ENCODE peak calls at places on chromosomes 16 and 17, in five cellular contexts. One of them, this sample, is unnamed.

GRCh38 chr16:27676807-27677206 is 126.9 kb downstream of the KATNIP start:
- DNase-seq in GM23338: no peak
- DNase-seq in ascending aorta: no peak
- DNase-seq in PC-3: peak
- DNase-seq in A549: no peak
- DNase-seq in this sample: no peak

GRCh38 chr16:24511174-24511573 is 28.2 kb upstream of the RBBP6 start:
- DNase-seq in GM23338: no peak
- DNase-seq in ascending aorta: no peak
- DNase-seq in PC-3: no peak
- DNase-seq in A549: no peak
- DNase-seq in this sample: no peak

GRCh38 chr17:82977586-82977985 is 101.8 kb upstream of the METRNL start:
- DNase-seq in GM23338: no peak
- DNase-seq in ascending aorta: no peak
- DNase-seq in PC-3: no peak
- DNase-seq in A549: no peak
- DNase-seq in this sample: no peak

GRCh38 chr17:35578929-35579448 is 618 bp upstream of the PEX12 start:
- DNase-seq in GM23338: no peak
- DNase-seq in ascending aorta: no peak
- DNase-seq in PC-3: no peak
- DNase-seq in A549: no peak
- DNase-seq in this sample: peak

GRCh38 chr17:75755990-75756389 is 9.0 kb downstream of the GALK1 start:
- DNase-seq in GM23338: no peak
- DNase-seq in ascending aorta: no peak
- DNase-seq in PC-3: no peak
- DNase-seq in A549: no peak
- DNase-seq in this sample: no peak

GRCh38 chr16:81842564-81843242 is 63.6 kb downstream of the PLCG2 start:
- DNase-seq in GM23338: peak
- DNase-seq in ascending aorta: no peak
- DNase-seq in PC-3: no peak
- DNase-seq in A549: no peak
- DNase-seq in this sample: no peak

GRCh38 chr16:63922563-63922962 is 1199.3 kb downstream of the CDH11 start:
- DNase-seq in GM23338: no peak
- DNase-seq in ascending aorta: no peak
- DNase-seq in PC-3: no peak
- DNase-seq in A549: no peak
- DNase-seq in this sample: no peak

GRCh38 chr16:19008770-19009169 is 25.0 kb downstream of the TMC7 start:
- DNase-seq in GM23338: no peak
- DNase-seq in ascending aorta: no peak
- DNase-seq in PC-3: no peak
- DNase-seq in A549: no peak
- DNase-seq in this sample: no peak

GRCh38 chr16:85261657-85262557 is 149.6 kb upstream of the CIBAR2 start:
- DNase-seq in GM23338: no peak
- DNase-seq in ascending aorta: no peak
- DNase-seq in PC-3: no peak
- DNase-seq in A549: no peak
- DNase-seq in this sample: no peak

GRCh38 chr16:6835516-6835915 is 497.1 kb upstream of the RBFOX1 start:
- DNase-seq in GM23338: no peak
- DNase-seq in ascending aorta: no peak
- DNase-seq in PC-3: no peak
- DNase-seq in A549: no peak
- DNase-seq in this sample: no peak

GRCh38 chr16:22805326-22805725 is 8.6 kb upstream of the HS3ST2 start:
- DNase-seq in GM23338: no peak
- DNase-seq in ascending aorta: no peak
- DNase-seq in PC-3: no peak
- DNase-seq in A549: no peak
- DNase-seq in this sample: no peak

GRCh38 chr16:9040766-9041430 is 50.5 kb upstream of the HAPSTR1 start:
- DNase-seq in GM23338: no peak
- DNase-seq in ascending aorta: no peak
- DNase-seq in PC-3: peak
- DNase-seq in A549: no peak
- DNase-seq in this sample: no peak

GRCh38 chr16:83898463-83899271 is at the start of gene MLYCD:
- DNase-seq in GM23338: peak
- DNase-seq in ascending aorta: peak
- DNase-seq in PC-3: peak
- DNase-seq in A549: peak
- DNase-seq in this sample: peak

GRCh38 chr17:39627170-39627716 is 491 bp downstream of the PPP1R1B start:
- DNase-seq in GM23338: no peak
- DNase-seq in ascending aorta: no peak
- DNase-seq in PC-3: no peak
- DNase-seq in A549: no peak
- DNase-seq in this sample: no peak

GRCh38 chr16:28324235-28324886 is 32.0 kb downstream of the SBK1 start:
- DNase-seq in GM23338: no peak
- DNase-seq in ascending aorta: no peak
- DNase-seq in PC-3: peak
- DNase-seq in A549: no peak
- DNase-seq in this sample: no peak

GRCh38 chr17:2562162-2562858 is 31.1 kb upstream of the PAFAH1B1 start:
- DNase-seq in GM23338: no peak
- DNase-seq in ascending aorta: no peak
- DNase-seq in PC-3: no peak
- DNase-seq in A549: no peak
- DNase-seq in this sample: no peak
- H3K27ac ChIP-seq in GM23338: no peak
- H3K27ac ChIP-seq in ascending aorta: no peak
- H3K27ac ChIP-seq in PC-3: no peak
- H3K27ac ChIP-seq in A549: no peak
- H3K27ac ChIP-seq in this sample: peak

DNA sequence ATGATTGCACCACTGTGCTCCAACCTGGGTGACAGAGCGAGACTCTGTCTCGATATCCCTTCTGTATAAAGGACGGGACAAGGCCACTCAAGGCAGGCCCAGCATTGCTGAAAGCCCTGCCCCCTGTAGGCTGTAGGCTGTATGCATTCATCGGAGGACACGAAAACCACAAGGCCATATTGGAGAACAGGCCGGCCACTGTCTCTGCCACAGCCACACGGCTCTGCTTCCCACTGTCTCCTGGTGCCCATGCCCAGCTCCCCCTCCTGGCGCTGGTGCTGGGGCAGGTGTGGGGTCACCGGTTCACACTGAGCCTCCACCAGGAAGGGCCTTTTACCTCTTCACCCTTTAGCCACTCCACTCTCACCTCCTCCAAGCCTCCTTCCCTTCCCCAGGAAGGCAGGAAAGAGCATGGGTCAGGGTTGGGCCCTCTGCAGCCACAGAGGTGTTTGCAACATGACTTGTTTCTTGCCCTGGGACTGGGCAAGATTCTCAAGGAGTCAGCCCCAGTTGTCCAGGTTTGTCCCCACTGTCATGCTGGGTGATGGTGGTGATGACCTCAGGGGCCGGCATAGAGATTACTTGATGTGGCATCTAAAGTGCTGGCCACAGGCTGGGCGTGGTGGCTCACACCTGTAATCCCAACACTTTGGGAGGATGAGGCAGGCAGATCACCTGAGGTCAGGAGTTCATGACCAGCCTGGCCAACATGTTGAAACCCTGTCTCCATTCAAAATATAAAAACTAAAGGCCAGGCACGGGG is 5.3 kb upstream of the NTN3 start:
- DNase-seq in GM23338: peak
- DNase-seq in ascending aorta: no peak
- DNase-seq in PC-3: peak
- DNase-seq in A549: peak
- DNase-seq in this sample: no peak
- TF ChIP-seq CTCF in GM23338: peak
- TF ChIP-seq CTCF in ascending aorta: no peak
- TF ChIP-seq CTCF in PC-3: no peak
- TF ChIP-seq CTCF in A549: no peak
- TF ChIP-seq CTCF in this sample: no peak

GRCh38 chr17:45242015-45242414 is 19.9 kb downstream of the SPATA32 start:
- DNase-seq in GM23338: no peak
- DNase-seq in ascending aorta: no peak
- DNase-seq in PC-3: no peak
- DNase-seq in A549: no peak
- DNase-seq in this sample: no peak

GRCh38 chr17:45246338-45246737 is 15.6 kb downstream of the SPATA32 start:
- DNase-seq in GM23338: no peak
- DNase-seq in ascending aorta: no peak
- DNase-seq in PC-3: no peak
- DNase-seq in A549: no peak
- DNase-seq in this sample: no peak

GRCh38 chr17:45244725-45245656 is 16.9 kb downstream of the SPATA32 start:
- DNase-seq in GM23338: no peak
- DNase-seq in ascending aorta: no peak
- DNase-seq in PC-3: no peak
- DNase-seq in A549: no peak
- DNase-seq in this sample: no peak

GRCh38 chr17:45241315-45242011 is 19.8 kb downstream of the FMNL1 start:
- DNase-seq in GM23338: peak
- DNase-seq in ascending aorta: no peak
- DNase-seq in PC-3: no peak
- DNase-seq in A549: no peak
- DNase-seq in this sample: no peak

DNA sequence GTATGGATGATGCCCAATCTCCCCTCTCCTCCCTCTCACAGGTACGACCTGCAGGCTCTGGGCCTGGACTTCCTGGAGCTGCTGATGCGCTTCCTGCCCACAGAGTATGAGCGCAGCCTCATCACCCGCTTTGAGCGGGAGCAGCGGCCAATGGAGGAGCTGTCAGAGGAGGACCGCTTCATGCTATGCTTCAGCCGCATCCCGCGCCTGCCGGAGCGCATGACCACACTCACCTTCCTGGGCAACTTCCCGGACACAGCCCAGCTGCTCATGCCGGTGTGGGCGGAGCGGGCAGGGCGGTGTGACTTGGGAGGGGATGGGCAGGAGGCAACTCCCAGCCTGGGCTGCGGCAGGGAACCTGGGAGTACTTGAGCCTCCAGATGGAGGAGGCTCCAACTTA is 18.1 kb downstream of the SPATA32 start:
- DNase-seq in GM23338: no peak
- DNase-seq in ascending aorta: no peak
- DNase-seq in PC-3: no peak
- DNase-seq in A549: no peak
- DNase-seq in this sample: no peak
- H3K27ac ChIP-seq in GM23338: no peak
- H3K27ac ChIP-seq in ascending aorta: no peak
- H3K27ac ChIP-seq in PC-3: no peak
- H3K27ac ChIP-seq in A549: no peak
- H3K27ac ChIP-seq in this sample: peak

DNA sequence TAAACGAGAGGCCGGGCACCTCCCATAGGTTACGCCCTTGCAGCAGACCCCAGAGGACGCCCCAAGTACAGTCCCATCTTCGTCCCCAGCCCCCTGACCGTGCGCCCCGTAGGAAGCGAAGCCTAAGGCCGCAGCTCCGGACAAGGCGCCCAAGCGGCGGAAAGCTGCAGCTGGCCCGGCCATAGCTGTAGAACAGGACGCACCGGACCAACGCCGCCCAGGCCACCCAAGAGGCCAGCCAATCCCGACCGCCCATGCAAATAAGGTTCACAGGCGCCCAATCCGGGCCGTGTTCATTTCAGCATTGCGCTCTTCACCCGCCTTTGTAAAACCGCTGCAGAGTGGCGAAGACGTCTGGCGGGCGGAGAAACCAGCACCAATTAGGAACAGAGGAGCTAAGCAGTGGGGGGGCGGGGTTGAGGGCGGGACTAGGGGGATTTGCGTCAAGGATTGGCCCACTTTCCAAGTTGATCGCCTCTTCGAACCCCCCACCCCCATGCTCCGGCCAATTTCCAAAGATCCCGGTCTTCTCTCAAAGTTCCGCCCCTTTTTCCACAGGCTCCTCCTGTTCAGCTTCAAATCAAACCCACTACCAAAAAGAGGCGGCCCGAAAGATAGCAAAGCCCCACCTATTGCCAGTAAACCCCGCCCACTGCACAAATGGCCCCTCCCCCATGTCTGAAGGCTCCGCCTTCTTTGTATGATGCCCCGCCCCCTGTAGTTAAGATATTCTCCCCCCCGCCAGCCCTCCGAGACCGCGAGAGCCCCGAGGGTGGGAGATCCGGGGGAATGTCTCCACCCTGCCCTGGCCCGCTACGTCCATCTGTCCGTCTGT is at the start of gene TMEM256:
- DNase-seq in GM23338: peak
- DNase-seq in ascending aorta: peak
- DNase-seq in PC-3: peak
- DNase-seq in A549: peak
- DNase-seq in this sample: peak
- TF ChIP-seq CTCF in GM23338: no peak
- TF ChIP-seq CTCF in ascending aorta: peak
- TF ChIP-seq CTCF in PC-3: no peak
- TF ChIP-seq CTCF in A549: no peak
- TF ChIP-seq CTCF in this sample: no peak

GRCh38 chr16:67406628-67407027 is 9.6 kb downstream of the ZDHHC1 start:
- DNase-seq in GM23338: no peak
- DNase-seq in ascending aorta: no peak
- DNase-seq in PC-3: peak
- DNase-seq in A549: no peak
- DNase-seq in this sample: peak

GRCh38 chr16:67404740-67405226 is 11.5 kb upstream of the TPPP3 start:
- DNase-seq in GM23338: no peak
- DNase-seq in ascending aorta: no peak
- DNase-seq in PC-3: peak
- DNase-seq in A549: no peak
- DNase-seq in this sample: peak

GRCh38 chr16:67406111-67406593 is 10.1 kb downstream of the ZDHHC1 start:
- DNase-seq in GM23338: no peak
- DNase-seq in ascending aorta: no peak
- DNase-seq in PC-3: no peak
- DNase-seq in A549: no peak
- DNase-seq in this sample: no peak

GRCh38 chr16:67403976-67404555 is 10.8 kb upstream of the TPPP3 start:
- DNase-seq in GM23338: no peak
- DNase-seq in ascending aorta: no peak
- DNase-seq in PC-3: no peak
- DNase-seq in A549: no peak
- DNase-seq in this sample: no peak

GRCh38 chr16:67405336-67405735 is 10.9 kb downstream of the ZDHHC1 start:
- DNase-seq in GM23338: no peak
- DNase-seq in ascending aorta: no peak
- DNase-seq in PC-3: no peak
- DNase-seq in A549: no peak
- DNase-seq in this sample: no peak
- H3K27ac ChIP-seq in GM23338: no peak
- H3K27ac ChIP-seq in ascending aorta: no peak
- H3K27ac ChIP-seq in PC-3: peak
- H3K27ac ChIP-seq in A549: no peak
- H3K27ac ChIP-seq in this sample: no peak

This sample was measured in RWPE1.